ENCODE peak calls at places on chromosomes 12 and 14, in eight cellular contexts. G, W, Z, L, Q, S, Y and N are unnamed samples.

GRCh38 chr12:7832059-7832696 is 40.5 kb downstream of the SLC2A14 start:
- DNase-seq in G (no peak), Z (peak; percentile 7), L (no peak), Q (peak; percentile 69), S (peak; percentile 78), W (no peak), Y (peak; percentile 24), N (no peak)

GRCh38 chr12:22410497-22410896 is 76.0 kb upstream of the ST8SIA1 start:
- DNase-seq in L (no peak), Q (no peak), Z (no peak), Y (no peak), W (no peak), G (no peak), S (no peak), N (no peak)

GRCh38 chr12:50192908-50193307 is 25.7 kb upstream of the CERS5 start:
- DNase-seq in S (peak; percentile 55), W (no peak), Y (no peak), Q (peak; percentile 71), L (no peak), G (no peak), Z (no peak), N (no peak)

GRCh38 chr14:88204221-88204620 is 118.8 kb downstream of the KCNK10 start:
- DNase-seq in Q (no peak), Y (no peak), S (no peak), Z (no peak), G (no peak), W (no peak), L (no peak), N (no peak)

GRCh38 chr12:114952573-114953196 is 268.7 kb upstream of the TBX3 start:
- DNase-seq in Y (no peak), L (no peak), W (no peak), G (no peak), S (peak; percentile 41), Z (no peak), Q (no peak), N (no peak)

GRCh38 chr14:51547260-51547659 is 104.5 kb upstream of the FRMD6 start:
- DNase-seq in Z (no peak), S (peak; percentile 98), G (no peak), W (no peak), Q (peak; percentile 99), Y (no peak), L (no peak), N (no peak)

GRCh38 chr12:79874665-79875064 is 60.2 kb downstream of the PPP1R12A start:
- DNase-seq in S (no peak), Y (no peak), L (no peak), Q (no peak), G (no peak), W (no peak), Z (no peak), N (no peak)

GRCh38 chr12:117587646-117588287 is 226.3 kb upstream of the NOS1 start:
- DNase-seq in L (peak; percentile 42), Y (peak; percentile 35), Q (peak; percentile 32), G (peak; percentile 6), W (peak; percentile 21), S (peak; percentile 25), Z (peak; percentile 21), N (no peak)

GRCh38 chr14:22981090-22982012 is 1.0 kb downstream of the AJUBA start:
- DNase-seq in G (no peak), L (no peak), W (no peak), Y (no peak), S (no peak), Q (peak; percentile 33), Z (no peak), N (no peak)